ENCODE peak calls at places on chromosomes 6 and 20, in five cellular contexts. S, O, D, W and H are unnamed samples.

GRCh38 chr20:44800398-44801046 is 9.8 kb downstream of the RIMS4 start:
- DNase-seq in S (no peak), O (peak; percentile 16), D (peak; percentile 54), W (no peak), H (no peak)

GRCh38 chr20:36784900-36785299 is 11.3 kb upstream of the DSN1 start:
- DNase-seq in S (no peak), O (no peak), D (no peak), W (no peak), H (no peak)

GRCh38 chr6:108116424-108116780 is 41.9 kb upstream of the OSTM1 start:
- DNase-seq in S (no peak), O (no peak), D (no peak), W (no peak), H (no peak)

GRCh38 chr6:33621396-33622388 is 570 bp downstream of the ITPR3 start:
- DNase-seq in S (no peak), O (peak; percentile 70), D (peak; percentile 76), W (peak; percentile 27), H (peak; percentile 43)

GRCh38 chr6:7590918-7591302 is 912 bp downstream of the SNRNP48 start:
- DNase-seq in S (peak; percentile 6), O (peak; percentile 60), D (no peak), W (no peak), H (no peak)

GRCh38 chr20:48933017-48933766 is 11.7 kb downstream of the ARFGEF2 start:
- DNase-seq in S (no peak), O (no peak), D (no peak), W (no peak), H (no peak)

GRCh38 chr6:13761361-13762036 is 49.9 kb upstream of the RANBP9 start:
- DNase-seq in S (no peak), O (no peak), D (no peak), W (no peak), H (no peak)

GRCh38 chr6:169725270-169726048 is 1.2 kb upstream of the PHF10 start:
- DNase-seq in S (no peak), O (peak; percentile 91), D (peak; percentile 60), W (peak; percentile 14), H (peak; percentile 4)